ENCODE peak calls at places on chromosomes 3 and 15, in six cellular contexts. One of them, this sample, is unnamed.

GRCh38 chr15:44215594-44215993 is 20.5 kb upstream of the FRMD5 start:
- DNase-seq in AG04449: peak
- DNase-seq in right lobe of liver: no peak
- DNase-seq in GM20000: no peak
- DNase-seq in AG09319: peak
- DNase-seq in epithelial cell of esophagus: peak
- DNase-seq in this sample: no peak

GRCh38 chr15:96073908-96074307 is 256.6 kb upstream of the NR2F2 start:
- DNase-seq in AG04449: no peak
- DNase-seq in right lobe of liver: no peak
- DNase-seq in GM20000: no peak
- DNase-seq in AG09319: no peak
- DNase-seq in epithelial cell of esophagus: no peak
- DNase-seq in this sample: no peak

GRCh38 chr3:179027326-179027900 is 44.2 kb downstream of the ZMAT3 start:
- DNase-seq in AG04449: no peak
- DNase-seq in right lobe of liver: no peak
- DNase-seq in GM20000: no peak
- DNase-seq in AG09319: no peak
- DNase-seq in epithelial cell of esophagus: no peak
- DNase-seq in this sample: peak

GRCh38 chr15:69760263-69760855 is 307.7 kb downstream of the RPLP1 start:
- DNase-seq in AG04449: no peak
- DNase-seq in right lobe of liver: no peak
- DNase-seq in GM20000: no peak
- DNase-seq in AG09319: no peak
- DNase-seq in epithelial cell of esophagus: no peak
- DNase-seq in this sample: no peak

GRCh38 chr3:25587526-25587925 is 77.2 kb downstream of the TOP2B start:
- DNase-seq in AG04449: no peak
- DNase-seq in right lobe of liver: no peak
- DNase-seq in GM20000: no peak
- DNase-seq in AG09319: no peak
- DNase-seq in epithelial cell of esophagus: no peak
- DNase-seq in this sample: no peak

GRCh38 chr3:144556392-144556791 is 584.8 kb downstream of the DIPK2A start:
- DNase-seq in AG04449: no peak
- DNase-seq in right lobe of liver: no peak
- DNase-seq in GM20000: peak
- DNase-seq in AG09319: no peak
- DNase-seq in epithelial cell of esophagus: no peak
- DNase-seq in this sample: no peak

GRCh38 chr3:58356054-58356453 is 23.4 kb downstream of the PXK start:
- DNase-seq in AG04449: no peak
- DNase-seq in right lobe of liver: no peak
- DNase-seq in GM20000: no peak
- DNase-seq in AG09319: no peak
- DNase-seq in epithelial cell of esophagus: peak
- DNase-seq in this sample: no peak

GRCh38 chr3:123765475-123766166 is 118.5 kb downstream of the MYLK start:
- DNase-seq in AG04449: no peak
- DNase-seq in right lobe of liver: no peak
- DNase-seq in GM20000: no peak
- DNase-seq in AG09319: no peak
- DNase-seq in epithelial cell of esophagus: no peak
- DNase-seq in this sample: no peak

GRCh38 chr15:92693922-92694331 is 38.4 kb upstream of the FAM174B start:
- DNase-seq in AG04449: no peak
- DNase-seq in right lobe of liver: no peak
- DNase-seq in GM20000: no peak
- DNase-seq in AG09319: no peak
- DNase-seq in epithelial cell of esophagus: no peak
- DNase-seq in this sample: no peak

GRCh38 chr3:170737763-170738162 is 132.2 kb downstream of the RPL22L1 start:
- DNase-seq in AG04449: no peak
- DNase-seq in right lobe of liver: no peak
- DNase-seq in GM20000: no peak
- DNase-seq in AG09319: no peak
- DNase-seq in epithelial cell of esophagus: no peak
- DNase-seq in this sample: no peak

GRCh38 chr15:67433495-67434099 is 87.3 kb upstream of the C15orf61 start:
- DNase-seq in AG04449: no peak
- DNase-seq in right lobe of liver: no peak
- DNase-seq in GM20000: peak
- DNase-seq in AG09319: peak
- DNase-seq in epithelial cell of esophagus: peak
- DNase-seq in this sample: no peak

GRCh38 chr3:142794510-142794909 is 70.7 kb downstream of the TRPC1 start:
- DNase-seq in AG04449: no peak
- DNase-seq in right lobe of liver: no peak
- DNase-seq in GM20000: no peak
- DNase-seq in AG09319: no peak
- DNase-seq in epithelial cell of esophagus: no peak
- DNase-seq in this sample: no peak

GRCh38 chr3:127097009-127097350 is 96.0 kb upstream of the PRR23E start:
- DNase-seq in AG04449: no peak
- DNase-seq in right lobe of liver: no peak
- DNase-seq in GM20000: no peak
- DNase-seq in AG09319: no peak
- DNase-seq in epithelial cell of esophagus: no peak
- DNase-seq in this sample: no peak

GRCh38 chr3:117836296-117836695 is 1126.7 kb downstream of the TUSC7 start:
- DNase-seq in AG04449: peak
- DNase-seq in right lobe of liver: no peak
- DNase-seq in GM20000: no peak
- DNase-seq in AG09319: no peak
- DNase-seq in epithelial cell of esophagus: no peak
- DNase-seq in this sample: no peak

GRCh38 chr3:63395960-63396359 is 117.9 kb downstream of the SYNPR start:
- DNase-seq in AG04449: no peak
- DNase-seq in right lobe of liver: no peak
- DNase-seq in GM20000: no peak
- DNase-seq in AG09319: no peak
- DNase-seq in epithelial cell of esophagus: no peak
- DNase-seq in this sample: no peak

GRCh38 chr3:192652731-192653130 is 74.6 kb downstream of the FGF12 start:
- DNase-seq in AG04449: no peak
- DNase-seq in right lobe of liver: no peak
- DNase-seq in GM20000: no peak
- DNase-seq in AG09319: no peak
- DNase-seq in epithelial cell of esophagus: no peak
- DNase-seq in this sample: no peak

GRCh38 chr3:70554170-70554569 is 241.7 kb upstream of the MDFIC2 start:
- DNase-seq in AG04449: peak
- DNase-seq in right lobe of liver: no peak
- DNase-seq in GM20000: no peak
- DNase-seq in AG09319: no peak
- DNase-seq in epithelial cell of esophagus: peak
- DNase-seq in this sample: no peak

GRCh38 chr3:38472342-38472741 is 18.7 kb downstream of the ACVR2B start:
- DNase-seq in AG04449: no peak
- DNase-seq in right lobe of liver: no peak
- DNase-seq in GM20000: no peak
- DNase-seq in AG09319: no peak
- DNase-seq in epithelial cell of esophagus: no peak
- DNase-seq in this sample: no peak

GRCh38 chr15:69786136-69786701 is 311.5 kb downstream of the TLE3 start:
- DNase-seq in AG04449: no peak
- DNase-seq in right lobe of liver: no peak
- DNase-seq in GM20000: no peak
- DNase-seq in AG09319: no peak
- DNase-seq in epithelial cell of esophagus: no peak
- DNase-seq in this sample: no peak

GRCh38 chr15:68211656-68212320 is 6.7 kb upstream of the CALML4 start:
- DNase-seq in AG04449: no peak
- DNase-seq in right lobe of liver: peak
- DNase-seq in GM20000: no peak
- DNase-seq in AG09319: no peak
- DNase-seq in epithelial cell of esophagus: no peak
- DNase-seq in this sample: no peak

GRCh38 chr3:64685331-64685799 is 2.4 kb downstream of the ADAMTS9 start:
- DNase-seq in AG04449: no peak
- DNase-seq in right lobe of liver: peak
- DNase-seq in GM20000: no peak
- DNase-seq in AG09319: no peak
- DNase-seq in epithelial cell of esophagus: no peak
- DNase-seq in this sample: no peak

GRCh38 chr15:80887148-80887547 is 102.5 kb downstream of the MESD start:
- DNase-seq in AG04449: no peak
- DNase-seq in right lobe of liver: no peak
- DNase-seq in GM20000: no peak
- DNase-seq in AG09319: no peak
- DNase-seq in epithelial cell of esophagus: peak
- DNase-seq in this sample: no peak

GRCh38 chr15:26352909-26353308 is 420.0 kb downstream of the GABRB3 start:
- DNase-seq in AG04449: no peak
- DNase-seq in right lobe of liver: no peak
- DNase-seq in GM20000: no peak
- DNase-seq in AG09319: no peak
- DNase-seq in epithelial cell of esophagus: no peak
- DNase-seq in this sample: no peak
- TF ChIP-seq CTCF in AG04449: no peak
- TF ChIP-seq CTCF in right lobe of liver: no peak
- TF ChIP-seq CTCF in GM20000: no peak
- TF ChIP-seq CTCF in AG09319: no peak
- TF ChIP-seq CTCF in epithelial cell of esophagus: no peak
- TF ChIP-seq CTCF in this sample: no peak

GRCh38 chr15:40694706-40695468 is at the start of gene RAD51:
- DNase-seq in AG04449: peak
- DNase-seq in right lobe of liver: peak
- DNase-seq in GM20000: peak
- DNase-seq in AG09319: peak
- DNase-seq in epithelial cell of esophagus: peak
- DNase-seq in this sample: peak
- TF ChIP-seq CTCF in AG04449: no peak
- TF ChIP-seq CTCF in right lobe of liver: no peak
- TF ChIP-seq CTCF in GM20000: no peak
- TF ChIP-seq CTCF in AG09319: no peak
- TF ChIP-seq CTCF in epithelial cell of esophagus: no peak
- TF ChIP-seq CTCF in this sample: no peak

DNA sequence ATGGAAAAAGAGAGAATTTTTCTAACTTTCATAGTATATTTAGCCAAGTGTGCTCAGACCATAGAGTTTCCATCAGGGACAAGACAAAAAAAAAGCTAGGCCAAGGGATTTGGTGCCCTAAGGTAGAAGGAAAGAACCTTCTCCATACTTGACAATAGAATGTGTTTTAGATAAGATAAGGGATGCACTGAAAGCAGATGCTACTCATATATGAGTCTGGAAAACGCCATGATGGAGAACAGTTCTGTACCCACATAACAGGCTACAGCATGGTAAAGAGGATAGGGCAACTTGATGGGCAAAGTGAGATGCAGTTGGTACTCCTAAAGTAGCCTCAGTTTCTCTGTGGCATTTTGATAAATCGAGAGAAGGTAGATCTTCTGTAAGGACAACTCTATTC is 216.4 kb upstream of the NECTIN3 start:
- DNase-seq in AG04449: no peak
- DNase-seq in right lobe of liver: no peak
- DNase-seq in GM20000: no peak
- DNase-seq in AG09319: no peak
- DNase-seq in epithelial cell of esophagus: no peak
- DNase-seq in this sample: no peak
- TF ChIP-seq CTCF in AG04449: no peak
- TF ChIP-seq CTCF in right lobe of liver: no peak
- TF ChIP-seq CTCF in GM20000: no peak
- TF ChIP-seq CTCF in AG09319: no peak
- TF ChIP-seq CTCF in epithelial cell of esophagus: no peak
- TF ChIP-seq CTCF in this sample: no peak

GRCh38 chr3:194671511-194671899 is 486 bp downstream of the LSG1 start:
- DNase-seq in AG04449: no peak
- DNase-seq in right lobe of liver: no peak
- DNase-seq in GM20000: peak
- DNase-seq in AG09319: no peak
- DNase-seq in epithelial cell of esophagus: peak
- DNase-seq in this sample: no peak
- TF ChIP-seq CTCF in AG04449: peak
- TF ChIP-seq CTCF in right lobe of liver: peak
- TF ChIP-seq CTCF in GM20000: peak
- TF ChIP-seq CTCF in AG09319: peak
- TF ChIP-seq CTCF in epithelial cell of esophagus: peak
- TF ChIP-seq CTCF in this sample: peak

GRCh38 chr15:48021336-48022086 is 99.3 kb upstream of the SLC24A5 start:
- DNase-seq in AG04449: no peak
- DNase-seq in right lobe of liver: no peak
- DNase-seq in GM20000: no peak
- DNase-seq in AG09319: no peak
- DNase-seq in epithelial cell of esophagus: peak
- DNase-seq in this sample: no peak

GRCh38 chr15:48028712-48029111 is 92.1 kb upstream of the SLC24A5 start:
- DNase-seq in AG04449: no peak
- DNase-seq in right lobe of liver: no peak
- DNase-seq in GM20000: no peak
- DNase-seq in AG09319: no peak
- DNase-seq in epithelial cell of esophagus: no peak
- DNase-seq in this sample: no peak

GRCh38 chr15:48020166-48020565 is 100.6 kb upstream of the SLC24A5 start:
- DNase-seq in AG04449: no peak
- DNase-seq in right lobe of liver: no peak
- DNase-seq in GM20000: no peak
- DNase-seq in AG09319: no peak
- DNase-seq in epithelial cell of esophagus: no peak
- DNase-seq in this sample: no peak

GRCh38 chr15:48029656-48030055 is 91.1 kb upstream of the SLC24A5 start:
- DNase-seq in AG04449: no peak
- DNase-seq in right lobe of liver: no peak
- DNase-seq in GM20000: no peak
- DNase-seq in AG09319: no peak
- DNase-seq in epithelial cell of esophagus: no peak
- DNase-seq in this sample: no peak

DNA sequence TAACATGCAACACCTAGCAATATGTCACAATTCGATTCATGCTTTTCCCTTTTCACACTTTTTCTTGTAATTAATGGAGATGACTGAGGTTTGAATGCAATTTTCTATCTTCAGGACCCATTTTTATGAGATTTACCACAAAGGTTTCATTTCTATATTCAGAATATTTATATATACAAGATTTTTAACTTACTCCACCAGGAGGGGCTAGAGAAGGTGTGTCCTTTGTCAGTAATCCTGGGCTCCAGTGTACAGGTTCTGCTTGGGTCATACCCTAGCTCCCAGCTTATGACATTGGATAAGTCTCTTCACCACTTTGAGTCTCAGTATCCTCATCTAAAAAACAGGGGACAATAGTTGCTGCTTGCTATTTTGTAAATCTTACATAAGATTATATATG is 95.7 kb upstream of the SLC24A5 start:
- DNase-seq in AG04449: no peak
- DNase-seq in right lobe of liver: no peak
- DNase-seq in GM20000: no peak
- DNase-seq in AG09319: no peak
- DNase-seq in epithelial cell of esophagus: no peak
- DNase-seq in this sample: no peak
- TF ChIP-seq CTCF in AG04449: no peak
- TF ChIP-seq CTCF in right lobe of liver: no peak
- TF ChIP-seq CTCF in GM20000: no peak
- TF ChIP-seq CTCF in AG09319: no peak
- TF ChIP-seq CTCF in epithelial cell of esophagus: no peak
- TF ChIP-seq CTCF in this sample: no peak

This sample was measured in breast epithelium.